ENCODE peak calls at places on chromosomes 16 and 17, in six cellular contexts. Z, K, A, R, N and I are unnamed samples.

GRCh38 chr17:45809484-45809883 is 25.4 kb downstream of the CRHR1 start:
- DNase-seq in R (no peak), Z (no peak), N (no peak), K (no peak), A (no peak), I (peak)

GRCh38 chr16:57304169-57305061 is 19.9 kb upstream of the PLLP start:
- DNase-seq in Z (no peak), N (peak), R (peak), K (no peak), A (no peak), I (no peak)

GRCh38 chr16:15961060-15961511 is 11.7 kb downstream of the ABCC1 start:
- DNase-seq in Z (no peak), N (no peak), R (no peak), A (peak), K (no peak), I (no peak)

GRCh38 chr16:89119661-89120141 is 26.0 kb downstream of the ACSF3 start:
- DNase-seq in N (no peak), R (no peak), K (no peak), A (no peak), Z (no peak), I (no peak)

GRCh38 chr17:27569257-27569722 is 61.7 kb upstream of the LGALS9 start:
- DNase-seq in N (peak), Z (no peak), R (peak), K (no peak), A (peak), I (peak)

GRCh38 chr17:59505610-59506276 is 59.7 kb upstream of the DHX40 start:
- DNase-seq in N (no peak), K (no peak), A (no peak), Z (no peak), R (no peak), I (no peak)

GRCh38 chr16:89155851-89156739 is 15.5 kb upstream of the CDH15 start:
- DNase-seq in K (no peak), A (no peak), Z (no peak), R (no peak), N (peak), I (no peak)

GRCh38 chr16:17476414-17477259 is 5.9 kb upstream of the XYLT1 start:
- DNase-seq in K (no peak), N (peak), R (peak), A (peak), Z (peak), I (peak)

GRCh38 chr16:77732241-77732946 is 10.1 kb downstream of the NUDT7 start:
- DNase-seq in A (no peak), R (no peak), K (no peak), N (peak), Z (no peak), I (no peak)

GRCh38 chr16:8892101-8892575 is 10.0 kb downstream of the LITAFD start:
- DNase-seq in N (no peak), Z (no peak), R (no peak), K (no peak), A (no peak), I (no peak)

GRCh38 chr16:89179148-89179484 is 7.6 kb downstream of the CDH15 start:
- DNase-seq in A (no peak), N (no peak), R (no peak), Z (no peak), K (no peak), I (no peak)

GRCh38 chr16:54153240-54153934 is 133.2 kb downstream of the IRX3 start:
- DNase-seq in A (no peak), N (no peak), K (no peak), R (no peak), Z (no peak), I (no peak)

GRCh38 chr17:15341385-15341849 is at the start of gene TEKT3:
- DNase-seq in N (peak), Z (no peak), K (peak), R (peak), A (no peak), I (peak)

GRCh38 chr17:22506231-22506630 is 813.9 kb downstream of the KCNJ18 start:
- DNase-seq in K (no peak), A (no peak), R (no peak), N (no peak), Z (no peak), I (no peak)

GRCh38 chr16:84876873-84877606 is 57.3 kb downstream of the CRISPLD2 start:
- DNase-seq in N (no peak), Z (no peak), R (no peak), K (no peak), A (no peak), I (no peak)

GRCh38 chr16:13060932-13061331 is 159.5 kb downstream of the SHISA9 start:
- DNase-seq in Z (no peak), A (no peak), N (no peak), R (no peak), K (no peak), I (no peak)

GRCh38 chr17:4593021-4593797 is 8.9 kb downstream of the SMTNL2 start:
- DNase-seq in R (no peak), K (no peak), N (no peak), A (no peak), Z (no peak), I (no peak)

GRCh38 chr16:5072334-5073278 is 963 bp downstream of the ALG1 start:
- DNase-seq in Z (no peak), A (no peak), K (no peak), N (peak), R (no peak), I (no peak)